ENCODE peak calls at places on chromosomes 7 and 10, in nine cellular contexts. A is transverse colon, K is psoas muscle, D is PC-3, V is OCI-LY7, B is spleen, L is cardiac muscle cell, O is mucosa of descending colon, Z is Panc1. M is an unnamed sample.

GRCh38 chr7:157528785-157529341 is 192.1 kb downstream of the DNAJB6 start:
- DNase-seq in A (no peak), K (no peak), D (no peak), V (no peak), B (peak), L (no peak), O (no peak), Z (no peak), M (no peak)

GRCh38 chr7:101402081-101402779 is 39.6 kb downstream of the COL26A1 start:
- DNase-seq in A (no peak), K (no peak), D (peak), V (no peak), B (no peak), L (peak), O (no peak), Z (no peak), M (no peak)

GRCh38 chr7:130063036-130063435 is 7.3 kb upstream of the KLHDC10 start:
- DNase-seq in A (peak), K (peak), D (peak), V (peak), B (peak), L (peak), O (peak), Z (no peak), M (no peak)

GRCh38 chr7:94182066-94182465 is 177.9 kb upstream of the BET1 start:
- DNase-seq in A (no peak), K (no peak), D (peak), V (no peak), B (no peak), L (peak), O (no peak), Z (peak), M (no peak)

GRCh38 chr10:80137031-80137712 is 4.6 kb downstream of the PLAC9 start:
- DNase-seq in A (no peak), K (peak), D (no peak), V (no peak), B (no peak), L (peak), O (no peak), Z (no peak), M (no peak)

GRCh38 chr10:24440817-24441790 is 232.2 kb downstream of the KIAA1217 start:
- DNase-seq in A (no peak), K (no peak), D (peak), V (no peak), B (no peak), L (no peak), O (no peak), Z (no peak), M (no peak)

GRCh38 chr10:14839305-14839695 is 1.2 kb downstream of the HSPA14 start:
- DNase-seq in A (peak), K (no peak), D (no peak), V (peak), B (peak), L (peak), O (peak), Z (no peak), M (no peak)

GRCh38 chr10:126090911-126091728 is 194.8 kb downstream of the FANK1 start:
- DNase-seq in A (no peak), K (no peak), D (peak), V (no peak), B (no peak), L (peak), O (no peak), Z (peak), M (no peak)

GRCh38 chr10:24722676-24723385 is 856 bp downstream of the ARHGAP21 start:
- DNase-seq in A (peak), K (peak), D (peak), V (peak), B (peak), L (peak), O (peak), Z (no peak), M (no peak)

GRCh38 chr10:68829494-68829893 is 2.2 kb downstream of the STOX1 start:
- DNase-seq in A (no peak), K (no peak), D (no peak), V (no peak), B (no peak), L (no peak), O (no peak), Z (no peak), M (no peak)

GRCh38 chr7:151550601-151551286 is 31.0 kb upstream of the RHEB start:
- DNase-seq in A (no peak), K (no peak), D (peak), V (no peak), B (no peak), L (peak), O (peak), Z (no peak), M (no peak)

GRCh38 chr10:102225646-102226541 is at the start of gene ELOVL3:
- DNase-seq in A (peak), K (peak), D (peak), V (peak), B (peak), L (peak), O (peak), Z (peak), M (peak)

GRCh38 chr10:102229810-102230263 is 3.7 kb downstream of the ELOVL3 start:
- DNase-seq in A (peak), K (peak), D (peak), V (peak), B (peak), L (peak), O (peak), Z (peak), M (peak)

GRCh38 chr10:102222798-102223197 is 3.3 kb upstream of the ELOVL3 start:
- DNase-seq in A (no peak), K (no peak), D (no peak), V (no peak), B (no peak), L (no peak), O (no peak), Z (no peak), M (no peak)

GRCh38 chr10:102227050-102227449 is 951 bp downstream of the ELOVL3 start:
- DNase-seq in A (no peak), K (no peak), D (no peak), V (no peak), B (no peak), L (peak), O (no peak), Z (no peak), M (no peak)

DNA sequence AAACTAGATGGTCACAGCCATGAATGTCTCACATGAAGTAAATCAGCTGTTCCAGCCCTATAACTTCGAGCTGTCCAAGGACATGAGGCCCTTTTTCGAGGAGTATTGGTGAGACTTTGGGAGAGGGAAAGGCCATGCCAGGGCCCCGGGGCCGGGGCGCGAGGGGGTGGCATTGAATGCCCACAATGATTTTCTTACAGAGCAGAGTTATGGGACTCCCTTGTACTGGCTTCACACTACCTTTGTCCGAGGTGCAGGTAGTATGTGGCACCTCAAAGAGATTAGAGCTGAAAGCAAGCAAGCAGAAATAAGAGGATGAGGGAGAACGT is 407 bp downstream of the ELOVL3 start:
- DNase-seq in A (no peak), K (no peak), D (no peak), V (no peak), B (no peak), L (no peak), O (no peak), Z (no peak), M (no peak)
- H3K4me3 ChIP-seq in A (peak), K (peak), D (peak), V (peak), B (no peak), L (no peak), O (no peak), Z (peak), M (peak)

GRCh38 chr10:114874827-114875541 is 53.4 kb downstream of the FHIP2A start:
- DNase-seq in A (no peak), K (no peak), D (no peak), V (no peak), B (peak), L (peak), O (no peak), Z (no peak), M (no peak)
- TF ChIP-seq CTCF in A (no peak), K (no peak), D (no peak), V (no peak), B (no peak), L (peak), O (no peak), Z (no peak), M (peak)

DNA sequence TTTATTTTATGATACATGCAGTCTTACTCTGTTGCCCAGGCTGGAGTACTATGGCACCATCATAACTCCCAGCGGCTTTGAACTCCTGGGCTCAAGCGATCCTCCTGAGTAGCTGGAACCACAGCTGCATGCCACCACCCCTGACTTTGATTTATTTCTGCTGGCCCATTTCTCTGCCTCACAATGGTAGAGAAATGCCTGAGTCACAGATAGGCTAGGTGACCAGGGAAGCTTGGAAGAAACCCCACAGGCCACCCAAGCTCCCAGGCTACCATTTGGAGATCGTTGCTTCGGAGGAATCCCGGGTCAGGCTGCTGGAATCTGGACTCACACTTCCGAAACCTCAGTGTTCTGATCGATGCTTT is 17.4 kb upstream of the BAIAP2L1 start:
- DNase-seq in A (no peak), K (no peak), D (peak), V (no peak), B (peak), L (peak), O (no peak), Z (no peak), M (no peak)
- H3K4me3 ChIP-seq in A (no peak), K (no peak), D (no peak), V (no peak), B (no peak), L (no peak), O (no peak), Z (no peak), M (no peak)

DNA sequence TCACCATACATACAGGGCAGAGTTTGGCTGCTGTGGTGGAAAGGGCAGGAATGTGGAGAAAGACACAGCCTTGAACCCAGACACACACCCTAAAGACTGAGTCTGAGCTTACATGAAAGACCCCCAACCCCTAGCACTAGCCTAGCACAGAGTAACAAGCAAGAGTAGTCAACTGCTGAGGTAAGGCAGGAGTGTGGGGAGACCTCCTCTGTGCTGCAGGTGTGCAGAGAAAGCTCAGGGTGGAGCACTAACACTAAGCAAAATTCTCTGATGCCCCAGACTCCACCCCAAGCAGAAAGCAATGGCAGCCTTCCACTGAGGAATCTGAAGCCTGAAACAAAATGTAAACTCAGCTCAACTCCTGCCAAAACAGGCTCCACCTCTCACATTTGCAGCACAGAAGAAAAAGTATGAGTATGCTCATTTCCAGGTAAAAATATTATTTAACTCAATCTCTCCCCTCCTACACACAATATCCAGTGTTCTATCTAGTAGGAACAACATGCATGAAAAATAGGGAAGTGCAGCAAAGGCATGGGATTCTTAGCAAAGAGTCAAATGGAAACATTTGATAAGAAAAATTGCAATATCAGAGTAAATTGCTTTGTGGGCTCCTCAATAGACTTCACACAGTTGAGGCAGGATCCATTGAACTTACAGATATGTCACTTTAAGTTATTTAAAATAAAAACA is 151.1 kb downstream of the ANK3 start:
- DNase-seq in A (no peak), K (no peak), D (peak), V (peak), B (no peak), L (peak), O (peak), Z (peak), M (no peak)
- TF ChIP-seq CTCF in A (no peak), K (peak), D (peak), V (peak), B (peak), L (peak), O (no peak), Z (peak), M (no peak)

DNA sequence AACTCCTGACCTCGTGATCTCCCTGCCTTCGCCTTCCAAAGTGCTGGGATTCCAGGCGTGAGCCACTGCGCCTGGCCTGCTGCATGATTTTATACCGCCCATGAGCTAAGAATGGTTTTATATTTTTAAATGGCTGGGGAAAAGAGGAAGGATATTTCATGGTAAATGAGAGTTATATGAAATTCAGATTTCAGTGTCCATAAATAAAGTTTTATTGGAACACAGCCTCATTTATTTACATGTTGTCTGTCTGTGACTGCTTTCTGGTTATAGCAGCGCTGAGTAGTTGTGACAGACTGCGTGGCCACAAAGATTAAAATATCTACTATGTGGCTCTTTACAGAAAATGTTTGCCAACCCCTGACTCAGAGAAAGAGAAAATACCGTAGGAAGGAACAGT is 2.2 kb downstream of the TRRAP start:
- DNase-seq in A (no peak), K (no peak), D (no peak), V (no peak), B (no peak), L (no peak), O (no peak), Z (no peak), M (no peak)
- H3K4me3 ChIP-seq in A (no peak), K (peak), D (no peak), V (peak), B (no peak), L (no peak), O (no peak), Z (no peak), M (no peak)

GRCh38 chr10:70740441-70741288 is 44.5 kb downstream of the TBATA start:
- DNase-seq in A (no peak), K (no peak), D (no peak), V (no peak), B (no peak), L (no peak), O (no peak), Z (no peak), M (no peak)

GRCh38 chr10:70736470-70736982 is 48.7 kb downstream of the TBATA start:
- DNase-seq in A (no peak), K (no peak), D (no peak), V (no peak), B (no peak), L (no peak), O (no peak), Z (no peak), M (no peak)

GRCh38 chr10:70737250-70737649 is 47.9 kb downstream of the TBATA start:
- DNase-seq in A (no peak), K (no peak), D (no peak), V (no peak), B (no peak), L (no peak), O (no peak), Z (no peak), M (no peak)

GRCh38 chr10:70737977-70738376 is 47.2 kb downstream of the TBATA start:
- DNase-seq in A (no peak), K (no peak), D (no peak), V (no peak), B (no peak), L (no peak), O (no peak), Z (no peak), M (no peak)

DNA sequence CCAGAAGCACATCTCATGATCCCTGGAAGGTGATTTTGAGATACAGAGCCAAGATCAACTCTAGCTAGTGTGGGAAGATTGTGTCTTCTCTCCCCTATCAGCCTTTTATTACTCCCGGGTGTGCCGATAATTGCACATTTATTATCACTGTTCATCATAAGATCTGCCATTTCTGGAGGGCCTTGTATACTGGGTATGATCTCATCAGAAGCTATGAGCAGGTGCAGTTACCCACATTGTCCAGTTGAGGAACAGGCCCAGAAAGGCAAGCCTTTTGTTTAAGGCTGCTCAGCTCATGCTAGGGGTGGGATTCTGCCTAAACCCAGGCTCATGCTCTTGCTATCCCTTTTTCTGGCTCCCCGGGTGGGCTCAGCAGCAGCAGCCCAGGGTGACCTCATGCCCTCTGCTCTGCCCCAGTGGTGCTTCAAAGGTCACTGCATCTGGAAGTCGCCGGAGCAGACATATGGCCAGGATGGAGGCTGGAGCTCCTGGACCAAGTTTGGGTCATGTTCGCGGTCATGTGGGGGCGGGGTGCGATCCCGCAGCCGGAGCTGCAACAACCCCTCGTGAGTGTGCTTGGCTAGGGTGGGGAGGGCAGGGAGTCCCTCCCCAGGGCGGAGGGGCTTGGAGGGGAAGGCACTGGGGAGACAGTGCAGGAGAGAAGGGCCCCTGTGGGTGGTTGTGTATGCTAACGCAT is 46.6 kb downstream of the TBATA start:
- DNase-seq in A (no peak), K (no peak), D (peak), V (peak), B (no peak), L (no peak), O (no peak), Z (no peak), M (no peak)
- TF ChIP-seq CTCF in A (no peak), K (no peak), D (peak), V (no peak), B (no peak), L (no peak), O (no peak), Z (no peak), M (no peak)

DNA sequence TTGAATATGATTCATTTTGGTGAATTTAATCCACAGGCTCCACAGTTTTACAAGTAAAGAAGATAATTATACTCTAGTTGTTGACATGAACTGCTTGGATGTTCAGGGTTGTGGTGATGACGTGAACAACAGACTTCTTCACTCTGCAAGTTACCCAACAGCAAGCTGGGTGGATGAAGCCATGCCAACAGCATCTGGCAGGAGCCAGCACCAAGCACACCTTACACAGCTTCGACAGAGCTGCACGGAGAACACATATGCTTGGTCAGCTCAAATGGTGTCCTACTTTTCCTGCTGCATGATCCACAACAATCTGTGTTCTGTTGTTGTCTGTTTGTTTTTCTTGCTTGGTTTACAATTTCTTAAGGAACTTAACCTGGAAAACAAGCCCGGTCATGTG is 9.8 kb downstream of the NOD1 start:
- DNase-seq in A (no peak), K (peak), D (no peak), V (no peak), B (no peak), L (peak), O (no peak), Z (no peak), M (no peak)
- H3K4me3 ChIP-seq in A (no peak), K (peak), D (no peak), V (no peak), B (no peak), L (no peak), O (no peak), Z (no peak), M (peak)

DNA sequence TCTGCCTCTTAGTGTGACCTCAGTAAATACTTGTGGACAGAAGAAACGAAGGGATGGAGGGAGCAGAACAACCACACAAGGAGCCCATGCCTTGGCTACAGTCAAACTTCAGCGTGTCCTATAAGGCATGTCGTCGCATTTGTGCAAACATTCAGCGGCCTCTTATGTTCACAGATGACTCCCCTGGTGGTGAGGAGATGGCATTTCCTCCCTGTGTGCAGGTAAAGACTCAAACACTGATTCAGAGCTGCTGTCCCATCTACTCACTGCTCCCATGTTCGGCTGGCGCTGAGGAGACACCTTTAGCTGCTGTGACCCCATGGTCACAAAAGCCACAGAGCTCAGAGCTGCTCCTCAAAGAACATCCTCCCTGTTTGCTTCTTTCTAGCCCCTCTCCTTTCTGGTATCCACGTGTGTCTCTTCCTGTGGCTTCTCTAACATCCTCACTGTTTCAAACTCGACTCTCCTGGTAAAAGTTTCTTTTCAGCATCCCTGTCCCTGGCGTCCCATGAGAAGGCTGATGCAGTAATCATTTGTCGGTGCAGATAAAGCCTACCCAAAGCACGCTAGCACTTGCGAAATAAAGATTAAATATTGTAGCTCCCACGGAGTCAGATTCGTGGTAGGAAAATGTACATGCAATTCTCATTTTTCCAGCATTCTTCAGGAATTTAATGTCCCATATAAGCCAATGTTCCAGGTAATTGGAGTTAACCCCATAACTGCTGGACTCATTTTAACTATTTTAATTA is 124.9 kb upstream of the NEBL start:
- DNase-seq in A (no peak), K (no peak), D (peak), V (peak), B (no peak), L (peak), O (no peak), Z (no peak), M (no peak)
- TF ChIP-seq CTCF in A (no peak), K (no peak), D (peak), V (peak), B (no peak), L (peak), O (no peak), Z (peak), M (no peak)